ENCODE peak calls at places on chromosomes 1 and 21, in seven cellular contexts. One of them, this sample, is unnamed.
A peak's percentile ranks its signal among the peaks of the same experiment; 100 is the strongest.

GRCh38 chr1:50879137-50879536 is 80.9 kb downstream of the FAF1 start:
- DNase-seq in PC-9: no peak
- DNase-seq in left ventricle myocardium inferior: no peak
- DNase-seq in spleen: no peak
- DNase-seq in A549: no peak
- DNase-seq in progenitor cell of endocrine pancreas: no peak
- DNase-seq in left lung: no peak
- DNase-seq in this sample: no peak

GRCh38 chr1:12591267-12591938 is 26.6 kb downstream of the DHRS3 start:
- DNase-seq in PC-9: no peak
- DNase-seq in progenitor cell of endocrine pancreas: no peak
- DNase-seq in A549: no peak
- DNase-seq in left ventricle myocardium inferior: peak; percentile 77
- DNase-seq in spleen: peak; percentile 83
- DNase-seq in left lung: no peak
- DNase-seq in this sample: no peak

GRCh38 chr21:45788198-45788597 is 144.7 kb downstream of the PCBP3 start:
- DNase-seq in progenitor cell of endocrine pancreas: no peak
- DNase-seq in spleen: no peak
- DNase-seq in A549: no peak
- DNase-seq in left lung: no peak
- DNase-seq in PC-9: no peak
- DNase-seq in left ventricle myocardium inferior: no peak
- DNase-seq in this sample: peak; percentile 90

GRCh38 chr1:204803607-204804006 is 67.1 kb upstream of the NFASC start:
- DNase-seq in spleen: no peak
- DNase-seq in left ventricle myocardium inferior: no peak
- DNase-seq in PC-9: no peak
- DNase-seq in A549: no peak
- DNase-seq in progenitor cell of endocrine pancreas: no peak
- DNase-seq in left lung: no peak
- DNase-seq in this sample: no peak

GRCh38 chr1:245879091-245879490 is 628.0 kb downstream of the SMYD3 start:
- DNase-seq in left lung: no peak
- DNase-seq in spleen: no peak
- DNase-seq in A549: no peak
- DNase-seq in left ventricle myocardium inferior: no peak
- DNase-seq in PC-9: no peak
- DNase-seq in progenitor cell of endocrine pancreas: no peak
- DNase-seq in this sample: no peak

GRCh38 chr1:79215311-79215710 is 208.8 kb upstream of the ADGRL4 start:
- DNase-seq in spleen: no peak
- DNase-seq in A549: no peak
- DNase-seq in left ventricle myocardium inferior: no peak
- DNase-seq in progenitor cell of endocrine pancreas: no peak
- DNase-seq in PC-9: no peak
- DNase-seq in left lung: no peak
- DNase-seq in this sample: no peak

GRCh38 chr1:154958681-154959447 is 2.7 kb downstream of the PYGO2 start:
- DNase-seq in A549: no peak
- DNase-seq in PC-9: no peak
- DNase-seq in left lung: no peak
- DNase-seq in progenitor cell of endocrine pancreas: no peak
- DNase-seq in spleen: peak; percentile 75
- DNase-seq in left ventricle myocardium inferior: no peak
- DNase-seq in this sample: peak; percentile 66

GRCh38 chr1:207848234-207848633 is 62.7 kb downstream of the CD34 start:
- DNase-seq in left lung: peak; percentile 83
- DNase-seq in spleen: peak; percentile 91
- DNase-seq in left ventricle myocardium inferior: peak; percentile 71
- DNase-seq in progenitor cell of endocrine pancreas: no peak
- DNase-seq in A549: peak; percentile 90
- DNase-seq in PC-9: peak; percentile 84
- DNase-seq in this sample: no peak

GRCh38 chr1:27522860-27523665 is 33.1 kb upstream of the WASF2 start:
- DNase-seq in progenitor cell of endocrine pancreas: no peak
- DNase-seq in left lung: no peak
- DNase-seq in left ventricle myocardium inferior: peak; percentile 59
- DNase-seq in spleen: no peak
- DNase-seq in PC-9: no peak
- DNase-seq in A549: peak; percentile 32
- DNase-seq in this sample: no peak

GRCh38 chr1:41333146-41333784 is 28.0 kb upstream of the FOXO6 start:
- DNase-seq in PC-9: peak; percentile 66
- DNase-seq in progenitor cell of endocrine pancreas: no peak
- DNase-seq in A549: peak; percentile 32
- DNase-seq in spleen: no peak
- DNase-seq in left ventricle myocardium inferior: no peak
- DNase-seq in left lung: no peak
- DNase-seq in this sample: no peak

GRCh38 chr1:186139706-186140105 is 235.3 kb downstream of the TPR start:
- DNase-seq in left lung: no peak
- DNase-seq in spleen: no peak
- DNase-seq in progenitor cell of endocrine pancreas: no peak
- DNase-seq in PC-9: no peak
- DNase-seq in left ventricle myocardium inferior: no peak
- DNase-seq in A549: no peak
- DNase-seq in this sample: no peak

GRCh38 chr1:216175714-216176113 is 247.5 kb downstream of the USH2A start:
- DNase-seq in PC-9: no peak
- DNase-seq in progenitor cell of endocrine pancreas: no peak
- DNase-seq in left ventricle myocardium inferior: no peak
- DNase-seq in A549: no peak
- DNase-seq in left lung: no peak
- DNase-seq in spleen: no peak
- DNase-seq in this sample: no peak

GRCh38 chr1:112818990-112819689 is 104.0 kb upstream of the PPM1J start:
- DNase-seq in left lung: no peak
- DNase-seq in progenitor cell of endocrine pancreas: no peak
- DNase-seq in A549: no peak
- DNase-seq in spleen: no peak
- DNase-seq in left ventricle myocardium inferior: no peak
- DNase-seq in PC-9: peak; percentile 58
- DNase-seq in this sample: no peak

GRCh38 chr21:15003463-15004135 is 61.2 kb downstream of the NRIP1 start:
- DNase-seq in progenitor cell of endocrine pancreas: no peak
- DNase-seq in left lung: no peak
- DNase-seq in left ventricle myocardium inferior: no peak
- DNase-seq in spleen: no peak
- DNase-seq in PC-9: no peak
- DNase-seq in A549: no peak
- DNase-seq in this sample: no peak

GRCh38 chr1:153355445-153356071 is 2.1 kb upstream of the S100A9 start:
- DNase-seq in left lung: peak; percentile 80
- DNase-seq in left ventricle myocardium inferior: peak; percentile 61
- DNase-seq in spleen: peak; percentile 94
- DNase-seq in A549: peak; percentile 75
- DNase-seq in PC-9: peak; percentile 61
- DNase-seq in progenitor cell of endocrine pancreas: no peak
- DNase-seq in this sample: no peak

GRCh38 chr1:9473032-9473792 is 66.1 kb upstream of the SLC25A33 start:
- DNase-seq in progenitor cell of endocrine pancreas: no peak
- DNase-seq in PC-9: peak; percentile 77
- DNase-seq in A549: peak; percentile 79
- DNase-seq in left ventricle myocardium inferior: peak; percentile 72
- DNase-seq in left lung: peak; percentile 80
- DNase-seq in spleen: no peak
- DNase-seq in this sample: no peak

GRCh38 chr1:47809301-47810084 is 187.7 kb downstream of the TRABD2B start:
- DNase-seq in progenitor cell of endocrine pancreas: no peak
- DNase-seq in spleen: no peak
- DNase-seq in left ventricle myocardium inferior: no peak
- DNase-seq in left lung: no peak
- DNase-seq in PC-9: peak; percentile 68
- DNase-seq in A549: peak; percentile 8
- DNase-seq in this sample: no peak

DNA sequence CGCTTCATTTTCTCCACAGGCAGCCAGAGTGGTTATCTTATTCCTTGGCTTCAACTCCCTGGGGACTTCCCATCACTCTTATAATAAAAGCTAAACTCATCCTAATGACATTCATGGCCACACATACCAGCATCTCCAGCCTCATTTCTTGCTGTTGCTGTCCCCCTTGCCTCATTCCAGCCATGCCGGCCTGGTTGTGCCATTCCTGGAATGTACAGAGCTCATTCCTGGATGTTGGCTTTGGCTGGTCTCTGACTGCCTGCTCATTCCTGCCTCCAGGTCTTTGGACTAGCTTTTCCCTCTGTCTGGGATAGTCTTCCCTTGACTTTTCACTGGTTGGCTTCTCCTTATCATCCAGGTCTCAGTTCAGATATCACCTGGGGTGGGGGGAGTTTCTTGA is 2.4 kb upstream of the PEF1 start:
- DNase-seq in PC-9: no peak
- DNase-seq in spleen: no peak
- DNase-seq in A549: no peak
- DNase-seq in progenitor cell of endocrine pancreas: no peak
- DNase-seq in left lung: no peak
- DNase-seq in left ventricle myocardium inferior: no peak
- DNase-seq in this sample: no peak
- TF ChIP-seq CTCF in PC-9: no peak
- TF ChIP-seq CTCF in spleen: no peak
- TF ChIP-seq CTCF in A549: no peak
- TF ChIP-seq CTCF in progenitor cell of endocrine pancreas: no peak
- TF ChIP-seq CTCF in left lung: no peak
- TF ChIP-seq CTCF in left ventricle myocardium inferior: no peak
- TF ChIP-seq CTCF in this sample: peak; percentile 58

GRCh38 chr1:15151871-15152270 is 1.7 kb upstream of the TMEM51 start:
- DNase-seq in spleen: no peak
- DNase-seq in left lung: no peak
- DNase-seq in A549: no peak
- DNase-seq in PC-9: no peak
- DNase-seq in left ventricle myocardium inferior: no peak
- DNase-seq in progenitor cell of endocrine pancreas: no peak
- DNase-seq in this sample: no peak

GRCh38 chr1:15151377-15151806 is 2.2 kb upstream of the TMEM51 start:
- DNase-seq in left ventricle myocardium inferior: no peak
- DNase-seq in left lung: no peak
- DNase-seq in A549: no peak
- DNase-seq in spleen: no peak
- DNase-seq in progenitor cell of endocrine pancreas: no peak
- DNase-seq in PC-9: no peak
- DNase-seq in this sample: no peak

GRCh38 chr1:15153184-15153841 is at the start of gene TMEM51:
- DNase-seq in left ventricle myocardium inferior: peak; percentile 79
- DNase-seq in A549: peak; percentile 72
- DNase-seq in PC-9: peak; percentile 68
- DNase-seq in left lung: peak; percentile 86
- DNase-seq in spleen: no peak
- DNase-seq in progenitor cell of endocrine pancreas: peak; percentile 77
- DNase-seq in this sample: no peak

GRCh38 chr1:15153842-15154479 is 414 bp downstream of the TMEM51 start:
- DNase-seq in A549: peak; percentile 65
- DNase-seq in left ventricle myocardium inferior: peak; percentile 70
- DNase-seq in PC-9: peak; percentile 40
- DNase-seq in left lung: peak; percentile 74
- DNase-seq in progenitor cell of endocrine pancreas: peak; percentile 57
- DNase-seq in spleen: peak; percentile 81
- DNase-seq in this sample: no peak

GRCh38 chr1:15152318-15153183 is 996 bp upstream of the TMEM51 start:
- DNase-seq in PC-9: peak; percentile 73
- DNase-seq in progenitor cell of endocrine pancreas: peak; percentile 63
- DNase-seq in spleen: peak; percentile 78
- DNase-seq in left ventricle myocardium inferior: peak; percentile 82
- DNase-seq in A549: peak; percentile 89
- DNase-seq in left lung: peak; percentile 91
- DNase-seq in this sample: no peak
- TF ChIP-seq CTCF in PC-9: peak; percentile 61
- TF ChIP-seq CTCF in progenitor cell of endocrine pancreas: peak; percentile 63
- TF ChIP-seq CTCF in spleen: peak; percentile 52
- TF ChIP-seq CTCF in left ventricle myocardium inferior: peak; percentile 76
- TF ChIP-seq CTCF in A549: peak; percentile 66
- TF ChIP-seq CTCF in left lung: peak; percentile 44
- TF ChIP-seq CTCF in this sample: peak; percentile 85

DNA sequence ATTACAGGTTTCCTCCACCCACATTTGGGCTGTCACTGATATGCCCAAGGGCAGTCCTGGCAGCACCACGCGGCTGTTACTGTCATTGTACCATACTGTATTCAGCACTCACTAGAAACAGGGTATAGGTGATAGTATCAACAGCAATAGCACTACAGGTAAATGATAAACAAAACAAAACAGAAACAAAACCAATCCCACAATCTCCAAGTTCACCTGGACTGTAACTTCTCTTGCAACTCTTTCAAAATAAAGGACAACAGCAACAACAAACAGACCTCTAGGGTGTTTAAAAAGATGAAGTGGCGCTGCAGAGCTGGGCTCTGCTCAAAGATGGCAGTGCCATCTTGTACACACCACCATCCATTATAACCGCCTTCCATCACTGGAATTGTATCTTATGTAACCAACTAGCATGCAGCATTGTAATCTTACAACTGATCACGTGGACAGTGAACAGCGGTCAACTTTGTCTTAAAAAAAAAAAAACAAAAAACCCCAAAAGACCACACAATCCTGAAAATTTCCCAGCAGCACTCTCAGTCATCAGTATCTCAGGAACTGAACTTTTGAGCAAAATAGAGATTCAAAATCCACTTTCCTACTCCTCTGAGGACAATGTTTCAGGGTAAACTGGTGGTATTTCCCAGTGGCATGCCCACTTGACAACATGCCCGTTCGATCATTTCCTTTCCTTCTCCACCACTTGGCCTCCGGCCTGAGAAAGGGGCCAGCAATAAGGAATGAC is 3.8 kb downstream of the IRF2BP2 start:
- DNase-seq in left lung: no peak
- DNase-seq in left ventricle myocardium inferior: peak; percentile 46
- DNase-seq in PC-9: peak; percentile 63
- DNase-seq in progenitor cell of endocrine pancreas: no peak
- DNase-seq in spleen: peak; percentile 86
- DNase-seq in A549: peak; percentile 75
- DNase-seq in this sample: no peak
- TF ChIP-seq CTCF in left lung: no peak
- TF ChIP-seq CTCF in left ventricle myocardium inferior: no peak
- TF ChIP-seq CTCF in PC-9: no peak
- TF ChIP-seq CTCF in progenitor cell of endocrine pancreas: no peak
- TF ChIP-seq CTCF in spleen: no peak
- TF ChIP-seq CTCF in A549: peak; percentile 31
- TF ChIP-seq CTCF in this sample: peak; percentile 51

GRCh38 chr21:37366488-37367300 is at the start of gene DYRK1A:
- DNase-seq in A549: peak; percentile 98
- DNase-seq in spleen: peak; percentile 99
- DNase-seq in PC-9: peak; percentile 91
- DNase-seq in left lung: peak; percentile 99
- DNase-seq in left ventricle myocardium inferior: peak; percentile 97
- DNase-seq in progenitor cell of endocrine pancreas: peak; percentile 98
- DNase-seq in this sample: peak; percentile 99

GRCh38 chr21:37367758-37368535 is 1.4 kb downstream of the DYRK1A start:
- DNase-seq in spleen: peak; percentile 90
- DNase-seq in left ventricle myocardium inferior: peak; percentile 56
- DNase-seq in PC-9: peak; percentile 54
- DNase-seq in progenitor cell of endocrine pancreas: peak; percentile 29
- DNase-seq in A549: no peak
- DNase-seq in left lung: peak; percentile 60
- DNase-seq in this sample: no peak

GRCh38 chr21:37368536-37369279 is 2.1 kb downstream of the DYRK1A start:
- DNase-seq in progenitor cell of endocrine pancreas: no peak
- DNase-seq in PC-9: peak; percentile 58
- DNase-seq in left lung: no peak
- DNase-seq in spleen: no peak
- DNase-seq in A549: no peak
- DNase-seq in left ventricle myocardium inferior: no peak
- DNase-seq in this sample: no peak

GRCh38 chr21:37365657-37366487 is 701 bp upstream of the DYRK1A start:
- DNase-seq in left lung: peak; percentile 70
- DNase-seq in spleen: peak; percentile 94
- DNase-seq in progenitor cell of endocrine pancreas: peak; percentile 63
- DNase-seq in left ventricle myocardium inferior: peak; percentile 76
- DNase-seq in PC-9: peak; percentile 60
- DNase-seq in A549: peak; percentile 65
- DNase-seq in this sample: no peak

GRCh38 chr21:37367301-37367757 is 756 bp downstream of the DYRK1A start:
- DNase-seq in progenitor cell of endocrine pancreas: no peak
- DNase-seq in left lung: no peak
- DNase-seq in left ventricle myocardium inferior: no peak
- DNase-seq in PC-9: no peak
- DNase-seq in A549: no peak
- DNase-seq in spleen: peak; percentile 89
- DNase-seq in this sample: no peak
- TF ChIP-seq CTCF in progenitor cell of endocrine pancreas: no peak
- TF ChIP-seq CTCF in left lung: no peak
- TF ChIP-seq CTCF in left ventricle myocardium inferior: no peak
- TF ChIP-seq CTCF in PC-9: no peak
- TF ChIP-seq CTCF in A549: no peak
- TF ChIP-seq CTCF in spleen: no peak
- TF ChIP-seq CTCF in this sample: no peak

This sample was measured in chondrocyte.